ENCODE peak calls at places on chromosome 3, in nine cellular contexts. P is fibroblast of lung; D is left ventricle myocardium inferior; U is GM23248; F is A549; E is CD4-positive, alpha-beta T cell; R is SK-N-SH; B is neuronal stem cell; T is PC-9. Z is an unnamed sample.

GRCh38 chr3:114447545-114447944 is 153.7 kb downstream of the TIGIT start:
- DNase-seq in P (peak; percentile 43), D (no peak), U (no peak), F (no peak), E (no peak), R (no peak), B (no peak), T (no peak), Z (no peak)

GRCh38 chr3:63295806-63296205 is 17.7 kb downstream of the SYNPR start:
- DNase-seq in P (no peak), D (no peak), U (no peak), F (no peak), E (no peak), R (no peak), B (no peak), T (no peak), Z (no peak)

GRCh38 chr3:182716114-182716688 is 77.1 kb upstream of the ATP11B start:
- DNase-seq in P (no peak), D (no peak), U (no peak), F (no peak), E (no peak), R (no peak), B (no peak), T (no peak), Z (no peak)

GRCh38 chr3:30549600-30549999 is 56.8 kb upstream of the TGFBR2 start:
- DNase-seq in P (no peak), D (no peak), U (no peak), F (no peak), E (no peak), R (no peak), B (peak; percentile 35), T (no peak), Z (no peak)

GRCh38 chr3:188380722-188381121 is 226.8 kb downstream of the LPP start:
- DNase-seq in P (no peak), D (no peak), U (no peak), F (no peak), E (no peak), R (no peak), B (no peak), T (no peak), Z (no peak)

GRCh38 chr3:29324180-29324651 is 43.3 kb downstream of the RBMS3 start:
- DNase-seq in P (peak; percentile 80), D (peak; percentile 22), U (peak; percentile 87), F (peak; percentile 18), E (no peak), R (no peak), B (no peak), T (no peak), Z (no peak)

GRCh38 chr3:49476563-49476962 is 6.5 kb downstream of the DAG1 start:
- DNase-seq in P (peak; percentile 28), D (no peak), U (peak; percentile 56), F (no peak), E (no peak), R (no peak), B (no peak), T (no peak), Z (no peak)

GRCh38 chr3:62873672-62874397 is 1.4 kb downstream of the CADPS start:
- DNase-seq in P (peak; percentile 70), D (peak; percentile 58), U (peak; percentile 75), F (peak; percentile 10), E (no peak), R (peak; percentile 81), B (peak; percentile 74), T (no peak), Z (no peak)

GRCh38 chr3:156817931-156818765 is 8.0 kb upstream of the LEKR1 start:
- DNase-seq in P (no peak), D (no peak), U (peak; percentile 37), F (no peak), E (no peak), R (no peak), B (no peak), T (no peak), Z (no peak)

GRCh38 chr3:112117826-112118571 is 15.0 kb downstream of the GCSAM start:
- DNase-seq in P (no peak), D (no peak), U (no peak), F (no peak), E (no peak), R (no peak), B (no peak), T (no peak), Z (no peak)

GRCh38 chr3:185009650-185010049 is 143.2 kb downstream of the C3orf70 start:
- DNase-seq in P (no peak), D (no peak), U (no peak), F (no peak), E (no peak), R (no peak), B (no peak), T (no peak), Z (no peak)

GRCh38 chr3:151923901-151924300 is 50.5 kb downstream of the SUCNR1 start:
- DNase-seq in P (peak; percentile 75), D (no peak), U (peak; percentile 58), F (no peak), E (no peak), R (no peak), B (no peak), T (no peak), Z (no peak)

GRCh38 chr3:4589475-4590111 is 96.4 kb downstream of the ITPR1 start:
- DNase-seq in P (no peak), D (peak; percentile 42), U (no peak), F (no peak), E (no peak), R (peak; percentile 27), B (no peak), T (no peak), Z (no peak)

GRCh38 chr3:134601539-134602439 is 49.0 kb downstream of the KY start:
- DNase-seq in P (peak; percentile 53), D (no peak), U (peak; percentile 57), F (no peak), E (no peak), R (peak; percentile 89), B (peak; percentile 85), T (no peak), Z (no peak)

GRCh38 chr3:193168911-193169310 is 72.1 kb upstream of the PLAAT1 start:
- DNase-seq in P (no peak), D (no peak), U (no peak), F (no peak), E (no peak), R (no peak), B (no peak), T (no peak), Z (no peak)

GRCh38 chr3:39920271-39920670 is 110.9 kb downstream of the MYRIP start:
- DNase-seq in P (no peak), D (no peak), U (peak; percentile 11), F (no peak), E (no peak), R (no peak), B (no peak), T (no peak), Z (no peak)

GRCh38 chr3:11185564-11186317 is 31.4 kb downstream of the HRH1 start:
- DNase-seq in P (peak; percentile 97), D (peak; percentile 72), U (peak; percentile 97), F (peak; percentile 58), E (no peak), R (no peak), B (no peak), T (peak; percentile 90), Z (no peak)

GRCh38 chr3:197792019-197792647 is 1.1 kb downstream of the LRCH3 start:
- DNase-seq in P (peak; percentile 32), D (no peak), U (peak; percentile 61), F (no peak), E (peak; percentile 17), R (no peak), B (no peak), T (no peak), Z (no peak)

GRCh38 chr3:196778755-196779154 is 39.1 kb downstream of the PAK2 start:
- DNase-seq in P (peak; percentile 95), D (no peak), U (peak; percentile 84), F (no peak), E (no peak), R (no peak), B (no peak), T (no peak), Z (no peak)

GRCh38 chr3:119510690-119511089 is 12.3 kb downstream of the TIMMDC1 start:
- DNase-seq in P (no peak), D (no peak), U (no peak), F (no peak), E (no peak), R (no peak), B (no peak), T (no peak), Z (no peak)

GRCh38 chr3:177589921-177590336 is 392.6 kb upstream of the TBL1XR1 start:
- DNase-seq in P (peak; percentile 100), D (no peak), U (peak; percentile 91), F (peak; percentile 47), E (no peak), R (peak; percentile 16), B (peak; percentile 45), T (peak; percentile 51), Z (no peak)

GRCh38 chr3:23481660-23482278 is 278.6 kb downstream of the UBE2E2 start:
- DNase-seq in P (peak; percentile 61), D (no peak), U (no peak), F (no peak), E (no peak), R (peak; percentile 34), B (no peak), T (no peak), Z (no peak)
- H3K9me3 ChIP-seq in P (no peaks in the 10 kb centered on the region), D (peaks cover 29% of the 10 kb centered on the region), U (no peaks in the 10 kb centered on the region), F (no peaks in the 10 kb centered on the region), E (peaks cover 15% of the 10 kb centered on the region), R (no peaks in the 10 kb centered on the region), B (peaks cover 3% of the 10 kb centered on the region), T (no peaks in the 10 kb centered on the region), Z (no peaks in the 10 kb centered on the region)

GRCh38 chr3:44734646-44735168 is 5.3 kb downstream of the ZNF501 start:
- DNase-seq in P (no peak), D (no peak), U (no peak), F (no peak), E (no peak), R (no peak), B (no peak), T (no peak), Z (no peak)

GRCh38 chr3:44729384-44729910 is at the start of gene ZNF501:
- DNase-seq in P (peak; percentile 93), D (peak; percentile 96), U (peak; percentile 91), F (no peak), E (peak; percentile 68), R (peak; percentile 91), B (peak; percentile 72), T (peak; percentile 91), Z (peak; percentile 57)
- H3K9me3 ChIP-seq in P (peaks cover 1% of the 10 kb centered on the region), D (peaks cover 93% of the 10 kb centered on the region), U (peaks cover 18% of the 10 kb centered on the region), F (peaks cover 56% of the 10 kb centered on the region), E (peaks cover 67% of the 10 kb centered on the region), R (peaks cover 24% of the 10 kb centered on the region), B (peaks cover 22% of the 10 kb centered on the region), T (peaks cover 32% of the 10 kb centered on the region), Z (peaks cover 29% of the 10 kb centered on the region)

GRCh38 chr3:2283818-2284217 is 185.2 kb downstream of the CNTN4 start:
- DNase-seq in P (no peak), D (no peak), U (no peak), F (no peak), E (no peak), R (no peak), B (no peak), T (no peak), Z (no peak)
- H3K9me3 ChIP-seq in P (no peaks in the 10 kb centered on the region), D (no peaks in the 10 kb centered on the region), U (no peaks in the 10 kb centered on the region), F (no peaks in the 10 kb centered on the region), E (no peaks in the 10 kb centered on the region), R (no peaks in the 10 kb centered on the region), B (no peaks in the 10 kb centered on the region), T (no peaks in the 10 kb centered on the region), Z (no peaks in the 10 kb centered on the region)

DNA sequence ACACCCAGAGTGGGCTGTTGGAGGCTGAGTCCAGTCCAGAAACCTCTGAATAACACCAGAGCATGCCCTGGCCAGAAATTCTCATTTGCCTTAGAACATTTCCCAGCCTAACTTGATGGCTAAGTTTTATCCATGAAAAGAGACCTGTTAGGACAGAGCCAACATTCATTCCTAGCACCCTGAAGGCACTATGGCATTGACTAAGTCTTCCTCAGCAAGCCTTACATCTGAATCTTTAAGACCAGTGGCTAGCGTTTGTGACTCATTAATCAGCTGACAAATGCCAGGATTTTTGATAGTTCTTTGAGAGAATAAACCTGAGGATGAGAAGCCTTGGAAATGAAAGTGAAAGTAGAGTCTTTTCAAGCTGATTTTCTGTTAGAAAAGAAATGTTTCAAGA is 1087.1 kb upstream of the ALCAM start:
- DNase-seq in P (peak; percentile 68), D (no peak), U (peak; percentile 71), F (no peak), E (no peak), R (no peak), B (no peak), T (no peak), Z (no peak)
- H3K9me3 ChIP-seq in P (no peaks in the 10 kb centered on the region), D (peaks cover 69% of the 10 kb centered on the region), U (no peaks in the 10 kb centered on the region), F (peaks cover 17% of the 10 kb centered on the region), E (peaks cover 15% of the 10 kb centered on the region), R (peaks cover 24% of the 10 kb centered on the region), B (peaks cover 5% of the 10 kb centered on the region), T (peaks cover 30% of the 10 kb centered on the region), Z (no peaks in the 10 kb centered on the region)

Z was measured in T-helper 17 cell.